ENCODE peak calls at places on chromosome 12, in seven cellular contexts. D is amniotic epithelial cell, V is astrocyte of the cerebellum, F is HEK293T, O is PC-3, A is HS-5, P is NCI-H1105 treated with DMSO at 0.1 percent for 48 hours. Q is an unnamed sample.

GRCh38 chr12:129629901-129630300 is 273.9 kb downstream of the TMEM132D start:
- DNase-seq in D (no peak), V (no peak), F (no peak), O (no peak), A (no peak), P (no peak), Q (no peak)

GRCh38 chr12:75563351-75563750 is 51.9 kb upstream of the KRR1 start:
- DNase-seq in D (no peak), V (no peak), F (no peak), O (no peak), A (no peak), P (no peak), Q (no peak)

GRCh38 chr12:67155863-67156262 is 113.3 kb upstream of the CAND1 start:
- DNase-seq in D (peak; percentile 87), V (no peak), F (no peak), O (peak; percentile 53), A (no peak), P (no peak), Q (no peak)

GRCh38 chr12:257521-258321 is 4.9 kb downstream of the SLC6A13 start:
- DNase-seq in D (no peak), V (no peak), F (no peak), O (no peak), A (no peak), P (no peak), Q (no peak)

GRCh38 chr12:132284071-132284492 is 45.3 kb downstream of the GALNT9 start:
- DNase-seq in D (peak; percentile 30), V (no peak), F (no peak), O (peak; percentile 62), A (no peak), P (no peak), Q (no peak)

GRCh38 chr12:52209321-52209720 is 17.5 kb upstream of the KRT80 start:
- DNase-seq in D (no peak), V (no peak), F (no peak), O (no peak), A (no peak), P (no peak), Q (no peak)

GRCh38 chr12:82426081-82426480 is 67.8 kb downstream of the METTL25 start:
- DNase-seq in D (peak; percentile 20), V (no peak), F (no peak), O (no peak), A (no peak), P (no peak), Q (no peak)

GRCh38 chr12:53785161-53785560 is 33.4 kb upstream of the CISTR start:
- DNase-seq in D (no peak), V (no peak), F (no peak), O (no peak), A (no peak), P (no peak), Q (no peak)

GRCh38 chr12:82109243-82109642 is 248.9 kb downstream of the CCDC59 start:
- DNase-seq in D (no peak), V (no peak), F (no peak), O (no peak), A (no peak), P (no peak), Q (no peak)

GRCh38 chr12:30796891-30797371 is 42.2 kb upstream of the CAPRIN2 start:
- DNase-seq in D (peak; percentile 32), V (no peak), F (peak; percentile 14), O (peak; percentile 40), A (peak; percentile 44), P (peak; percentile 15), Q (no peak)

GRCh38 chr12:103334447-103334846 is 161.3 kb downstream of the C12orf42 start:
- DNase-seq in D (no peak), V (no peak), F (no peak), O (no peak), A (no peak), P (no peak), Q (no peak)

GRCh38 chr12:19970826-19971225 is 397.5 kb upstream of the PDE3A start:
- DNase-seq in D (peak; percentile 24), V (no peak), F (no peak), O (no peak), A (no peak), P (no peak), Q (no peak)

GRCh38 chr12:26803552-26803951 is 29.4 kb downstream of the ITPR2 start:
- DNase-seq in D (peak; percentile 68), V (peak; percentile 66), F (no peak), O (peak; percentile 70), A (no peak), P (no peak), Q (no peak)

GRCh38 chr12:69231479-69231878 is 7.9 kb upstream of the CPSF6 start:
- DNase-seq in D (no peak), V (no peak), F (no peak), O (no peak), A (no peak), P (no peak), Q (no peak)

GRCh38 chr12:50621435-50622304 is 116.9 kb downstream of the DIP2B start:
- DNase-seq in D (no peak), V (no peak), F (no peak), O (no peak), A (no peak), P (no peak), Q (no peak)

GRCh38 chr12:127284870-127285431 is 982.0 kb upstream of the TMEM132C start:
- DNase-seq in D (peak; percentile 9), V (peak; percentile 12), F (no peak), O (peak; percentile 91), A (peak; percentile 97), P (no peak), Q (no peak)

GRCh38 chr12:58009355-58009754 is 68.0 kb downstream of the ATP23 start:
- DNase-seq in D (no peak), V (no peak), F (no peak), O (no peak), A (no peak), P (no peak), Q (no peak)

GRCh38 chr12:100337727-100338126 is 19.1 kb upstream of the SLC17A8 start:
- DNase-seq in D (no peak), V (no peak), F (no peak), O (no peak), A (no peak), P (no peak), Q (no peak)

GRCh38 chr12:77133566-77133965 is 68.2 kb upstream of the E2F7 start:
- DNase-seq in D (peak; percentile 69), V (peak; percentile 53), F (peak; percentile 32), O (peak; percentile 70), A (no peak), P (no peak), Q (peak; percentile 50)

GRCh38 chr12:110349521-110350151 is 53.9 kb downstream of the ANAPC7 start:
- DNase-seq in D (no peak), V (no peak), F (no peak), O (no peak), A (no peak), P (no peak), Q (no peak)

Q was measured in iPS DF 6.9.